ENCODE peak calls at places on chromosomes 2 and 18, in seven cellular contexts. A is sigmoid colon, B is prostate gland, V is heart left ventricle, K is endothelial cell of umbilical vein, W is GM12878, N is stomach. Z is an unnamed sample. For H3K36me3, the result is how much of the 10 kb centered on the place peaks cover.

GRCh38 chr2:69577467-69578200 is 65.9 kb downstream of the AAK1 start:
- DNase-seq in N (no peak), V (no peak), W (no peak), A (no peak), K (no peak), B (no peak), Z (no peak)

GRCh38 chr2:21754164-21754788 is 630.5 kb downstream of the TDRD15 start:
- DNase-seq in W (no peak), B (no peak), N (no peak), V (no peak), K (peak), A (no peak), Z (no peak)

GRCh38 chr18:61992285-61992684 is 99.5 kb upstream of the RNF152 start:
- DNase-seq in A (no peak), K (peak), B (no peak), W (no peak), N (no peak), V (no peak), Z (no peak)

GRCh38 chr2:159904127-159904564 is 106.1 kb upstream of the CD302 start:
- DNase-seq in N (no peak), V (no peak), W (no peak), K (peak), A (no peak), B (no peak), Z (no peak)

GRCh38 chr2:234334146-234334545 is 162.7 kb downstream of the ARL4C start:
- DNase-seq in A (no peak), V (no peak), N (no peak), B (no peak), W (no peak), K (no peak), Z (no peak)

GRCh38 chr2:120939595-120940318 is 204.1 kb downstream of the GLI2 start:
- DNase-seq in N (no peak), V (no peak), B (no peak), A (no peak), K (no peak), W (no peak), Z (no peak)

GRCh38 chr2:230128943-230129342 is 60.2 kb upstream of the SLC16A14 start:
- DNase-seq in B (peak), N (no peak), K (no peak), V (peak), W (no peak), A (no peak), Z (no peak)

GRCh38 chr2:44879269-44880124 is 62.0 kb upstream of the SIX3 start:
- DNase-seq in B (no peak), W (no peak), A (no peak), N (no peak), K (no peak), V (no peak), Z (no peak)

GRCh38 chr18:32582455-32582854 is 111.8 kb upstream of the GAREM1 start:
- DNase-seq in A (no peak), K (no peak), B (no peak), V (no peak), N (no peak), W (no peak), Z (no peak)

GRCh38 chr2:27077231-27077630 is 1.2 kb upstream of the EMILIN1 start:
- DNase-seq in K (no peak), V (no peak), N (no peak), A (no peak), B (no peak), W (no peak), Z (no peak)

GRCh38 chr2:27080140-27080469 is 1.7 kb downstream of the EMILIN1 start:
- DNase-seq in V (no peak), K (no peak), W (no peak), A (no peak), N (no peak), B (no peak), Z (no peak)

GRCh38 chr2:27079233-27080139 is 1.1 kb downstream of the EMILIN1 start:
- DNase-seq in N (no peak), A (no peak), V (no peak), W (no peak), B (no peak), K (no peak), Z (no peak)

GRCh38 chr2:27080603-27080938 is 2.2 kb downstream of the EMILIN1 start:
- DNase-seq in N (no peak), K (no peak), W (no peak), A (no peak), V (no peak), B (no peak), Z (no peak)

GRCh38 chr2:27078267-27079194 is at the start of gene EMILIN1:
- DNase-seq in B (no peak), N (peak), W (no peak), K (peak), V (peak), A (peak), Z (no peak)
- TF ChIP-seq POLR2A in B (no peak), N (no peak), W (no peak), K (no peak), V (peak), A (peak), Z (no peak)

GRCh38 chr2:54667726-54668650 is 55.5 kb upstream of the EML6 start:
- DNase-seq in A (no peak), W (no peak), K (no peak), B (no peak), N (no peak), V (no peak), Z (no peak)
- H3K36me3 ChIP-seq in A (under half), W (under half), K (under half), B (under half), N (half or more), V (half or more), Z (under half)

GRCh38 chr2:29223851-29224692 is 108.9 kb downstream of the CLIP4 start:
- DNase-seq in W (no peak), K (peak), A (peak), B (peak), N (no peak), V (peak), Z (peak)
- TF ChIP-seq POLR2A in W (no peak), K (no peak), A (no peak), B (no peak), N (no peak), V (no peak), Z (no peak)

DNA sequence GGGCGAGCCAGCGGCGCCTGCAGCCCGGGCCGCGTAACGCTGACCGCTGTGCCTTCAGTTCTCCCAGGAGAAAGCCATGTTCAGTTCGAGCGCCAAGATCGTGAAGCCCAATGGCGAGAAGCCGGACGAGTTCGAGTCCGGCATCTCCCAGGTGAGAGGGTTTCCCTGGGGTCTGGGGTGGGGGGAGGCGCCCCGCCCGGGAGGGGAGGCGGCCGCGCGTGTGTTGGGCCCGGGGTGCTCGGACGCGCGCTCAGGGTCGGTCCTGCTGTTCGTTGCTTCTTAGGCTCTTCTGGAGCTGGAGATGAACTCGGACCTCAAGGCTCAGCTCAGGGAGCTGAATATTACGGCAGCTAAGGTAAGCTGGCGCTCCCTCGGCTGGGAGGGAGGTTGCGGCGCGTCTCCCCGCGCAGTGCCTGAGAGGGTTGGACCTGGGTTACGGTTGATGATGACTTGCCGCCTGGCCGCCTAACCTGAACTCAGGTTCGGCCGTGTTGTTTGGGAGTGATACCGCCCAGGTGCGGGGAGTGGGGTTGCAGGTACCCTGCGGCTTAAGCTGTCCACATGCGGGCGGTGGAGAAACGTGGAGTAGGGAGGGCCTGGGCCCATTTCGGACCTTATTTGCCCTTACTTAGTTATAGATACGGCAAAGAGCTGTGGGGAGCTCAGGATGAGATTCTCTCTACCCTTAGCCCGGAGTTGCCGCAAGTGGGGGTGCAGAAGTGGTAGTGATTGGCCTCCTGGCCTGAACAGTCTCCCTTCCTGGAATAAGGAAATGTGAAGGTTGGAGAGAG is 669 bp downstream of the RPS7 start:
- DNase-seq in K (peak), A (no peak), V (no peak), W (no peak), B (peak), N (no peak), Z (no peak)
- H3K36me3 ChIP-seq in K (under half), A (under half), V (under half), W (under half), B (under half), N (under half), Z (under half)

GRCh38 chr2:85889648-85890281 is 975 bp upstream of the ST3GAL5 start:
- DNase-seq in V (no peak), B (no peak), W (no peak), K (no peak), N (no peak), A (no peak), Z (no peak)

GRCh38 chr2:85887566-85888019 is 1.2 kb downstream of the ST3GAL5 start:
- DNase-seq in A (peak), W (no peak), K (peak), V (peak), B (peak), N (peak), Z (no peak)

GRCh38 chr2:85888020-85888744 is 608 bp downstream of the ST3GAL5 start:
- DNase-seq in N (no peak), W (no peak), B (no peak), K (peak), V (no peak), A (peak), Z (no peak)

GRCh38 chr2:85890522-85891176 is 1.9 kb upstream of the ST3GAL5 start:
- DNase-seq in A (no peak), B (no peak), K (no peak), W (no peak), N (no peak), V (no peak), Z (no peak)

GRCh38 chr2:85888745-85889647 is at the start of gene ST3GAL5:
- DNase-seq in N (peak), K (peak), V (peak), W (peak), A (peak), B (peak), Z (peak)
- TF ChIP-seq POLR2A in N (no peak), K (peak), V (peak), W (peak), A (no peak), B (peak), Z (no peak)

Z was measured in breast epithelium.